ENCODE peak calls at places on chromosomes 12 and 14, in nine cellular contexts. A is M059J; K is foreskin fibroblast; T is tibial artery; C is erythroblast; E is stimulated activated CD4-positive, alpha-beta T cell treated with anti-CD3 and anti-CD28 coated beads, TNF-alpha, amount 100 ng/mL, for 1 hour; M is AG08396; R is GM13976; Y is anterior cingulate cortex. X is an unnamed sample.
A peak's percentile ranks its signal among the peaks of the same experiment; 100 is the strongest.

GRCh38 chr12:113891737-113892520 is 74.2 kb downstream of the RBM19 start:
- DNase-seq in A (peak; percentile 62), K (no peak), T (no peak), C (no peak), E (no peak), M (no peak), R (no peak), Y (no peak), X (no peak)

GRCh38 chr14:65170768-65171251 is 68.5 kb upstream of the MAX start:
- DNase-seq in A (peak; percentile 91), K (peak; percentile 41), T (no peak), C (peak; percentile 43), E (no peak), M (peak; percentile 55), R (peak; percentile 60), Y (peak; percentile 68), X (no peak)

GRCh38 chr12:21559855-21560569 is 33.9 kb downstream of the SPX start:
- DNase-seq in A (no peak), K (peak; percentile 34), T (no peak), C (no peak), E (no peak), M (no peak), R (no peak), Y (no peak), X (no peak)

GRCh38 chr12:106145539-106146447 is 7.0 kb upstream of the NUAK1 start:
- DNase-seq in A (no peak), K (no peak), T (no peak), C (no peak), E (no peak), M (no peak), R (no peak), Y (no peak), X (no peak)

GRCh38 chr14:67313153-67313552 is 46.5 kb downstream of the ATP6V1D start:
- DNase-seq in A (no peak), K (no peak), T (no peak), C (no peak), E (no peak), M (no peak), R (no peak), Y (no peak), X (no peak)

GRCh38 chr12:3961573-3961972 is 88.4 kb upstream of the PARP11 start:
- DNase-seq in A (no peak), K (no peak), T (no peak), C (no peak), E (no peak), M (no peak), R (no peak), Y (no peak), X (no peak)

GRCh38 chr14:68792830-68793733 is at the start of gene ZFP36L1:
- DNase-seq in A (peak; percentile 97), K (peak; percentile 97), T (peak; percentile 96), C (peak; percentile 97), E (peak; percentile 91), M (peak; percentile 92), R (peak; percentile 90), Y (peak; percentile 91), X (peak; percentile 18)

GRCh38 chr12:89351489-89352241 is 636 bp downstream of the DUSP6 start:
- DNase-seq in A (peak; percentile 46), K (no peak), T (peak; percentile 74), C (peak; percentile 77), E (no peak), M (peak; percentile 45), R (peak; percentile 59), Y (peak; percentile 62), X (no peak)

GRCh38 chr12:48998497-48999353 is 450 bp downstream of the DDN start:
- DNase-seq in A (peak; percentile 40), K (peak; percentile 22), T (no peak), C (peak; percentile 62), E (no peak), M (peak; percentile 63), R (peak; percentile 63), Y (no peak), X (no peak)

GRCh38 chr14:105356927-105357326 is 41.4 kb upstream of the TEX22 start:
- DNase-seq in A (no peak), K (no peak), T (no peak), C (no peak), E (no peak), M (no peak), R (no peak), Y (no peak), X (no peak)

GRCh38 chr12:101221301-101221700 is 11.3 kb upstream of the SLC5A8 start:
- DNase-seq in A (no peak), K (no peak), T (no peak), C (no peak), E (no peak), M (no peak), R (no peak), Y (no peak), X (no peak)

GRCh38 chr12:89439946-89440345 is 84.7 kb downstream of the GALNT4 start:
- DNase-seq in A (peak; percentile 78), K (peak; percentile 69), T (no peak), C (no peak), E (no peak), M (no peak), R (no peak), Y (no peak), X (no peak)

GRCh38 chr14:37597538-37598084 is 2.2 kb downstream of the TTC6 start:
- DNase-seq in A (no peak), K (no peak), T (no peak), C (peak; percentile 16), E (no peak), M (peak; percentile 69), R (no peak), Y (no peak), X (no peak)

GRCh38 chr12:102483466-102483865 is 3.1 kb upstream of the IGF1 start:
- DNase-seq in A (no peak), K (no peak), T (no peak), C (no peak), E (no peak), M (no peak), R (peak; percentile 39), Y (no peak), X (no peak)

GRCh38 chr12:15763336-15763735 is 25.9 kb downstream of the EPS8 start:
- DNase-seq in A (no peak), K (no peak), T (no peak), C (no peak), E (no peak), M (no peak), R (no peak), Y (no peak), X (no peak)

GRCh38 chr14:92984082-92984788 is 61.3 kb downstream of the CHGA start:
- DNase-seq in A (no peak), K (no peak), T (no peak), C (no peak), E (no peak), M (no peak), R (no peak), Y (no peak), X (no peak)

GRCh38 chr14:54893151-54893760 is 9.4 kb downstream of the GCH1 start:
- DNase-seq in A (peak; percentile 76), K (peak; percentile 33), T (no peak), C (peak; percentile 47), E (no peak), M (peak; percentile 49), R (peak; percentile 39), Y (no peak), X (no peak)

GRCh38 chr12:30994274-30994673 is 67.7 kb downstream of the TSPAN11 start:
- DNase-seq in A (no peak), K (no peak), T (no peak), C (no peak), E (no peak), M (no peak), R (no peak), Y (no peak), X (no peak)

GRCh38 chr12:26402648-26403047 is 207.3 kb downstream of the SSPN start:
- DNase-seq in A (peak; percentile 64), K (no peak), T (no peak), C (no peak), E (no peak), M (no peak), R (no peak), Y (no peak), X (no peak)

GRCh38 chr12:6230321-6231110 is 30.3 kb downstream of the CD9 start:
- DNase-seq in A (peak; percentile 48), K (peak; percentile 58), T (peak; percentile 83), C (no peak), E (peak; percentile 34), M (no peak), R (peak; percentile 69), Y (peak; percentile 73), X (peak; percentile 60)

GRCh38 chr14:75450381-75451276 is 22.8 kb downstream of the JDP2 start:
- DNase-seq in A (peak; percentile 69), K (no peak), T (no peak), C (no peak), E (no peak), M (no peak), R (no peak), Y (no peak), X (no peak)

GRCh38 chr12:119683413-119683812 is 15.5 kb downstream of the PRKAB1 start:
- DNase-seq in A (peak; percentile 62), K (peak; percentile 44), T (no peak), C (no peak), E (no peak), M (no peak), R (no peak), Y (no peak), X (no peak)

GRCh38 chr12:99302874-99303273 is 344.7 kb upstream of the GARIN6 start:
- DNase-seq in A (no peak), K (no peak), T (no peak), C (no peak), E (no peak), M (no peak), R (no peak), Y (no peak), X (no peak)

GRCh38 chr12:32273063-32273521 is 126.3 kb upstream of the FGD4 start:
- DNase-seq in A (no peak), K (peak; percentile 41), T (no peak), C (peak; percentile 37), E (no peak), M (no peak), R (peak; percentile 47), Y (no peak), X (no peak)

GRCh38 chr12:92396647-92397258 is 251.1 kb upstream of the BTG1 start:
- DNase-seq in A (peak; percentile 85), K (peak; percentile 76), T (no peak), C (no peak), E (no peak), M (peak; percentile 73), R (no peak), Y (no peak), X (no peak)